ENCODE peak calls at places on chromosomes 2 and 18, in five cellular contexts. One of them, this sample, is unnamed.

GRCh38 chr2:156565066-156565710 is 129.0 kb downstream of the GPD2 start:
- DNase-seq in NCI-H1436: no peak
- DNase-seq in stimulated activated CD4-positive, alpha-beta T cell treated with anti-CD3 and anti-CD28 coated beads, Interleukin-1b, Interleukin-23, amount 100 ng/mL, for 24 hours: no peak
- DNase-seq in left ventricle myocardium inferior: no peak
- DNase-seq in AG09309: peak; percentile 89
- DNase-seq in this sample: peak; percentile 75

GRCh38 chr2:5937865-5938565 is 245.8 kb downstream of the SOX11 start:
- DNase-seq in NCI-H1436: no peak
- DNase-seq in stimulated activated CD4-positive, alpha-beta T cell treated with anti-CD3 and anti-CD28 coated beads, Interleukin-1b, Interleukin-23, amount 100 ng/mL, for 24 hours: no peak
- DNase-seq in left ventricle myocardium inferior: no peak
- DNase-seq in AG09309: no peak
- DNase-seq in this sample: no peak

GRCh38 chr2:71699428-71699827 is 246.1 kb downstream of the DYSF start:
- DNase-seq in NCI-H1436: no peak
- DNase-seq in stimulated activated CD4-positive, alpha-beta T cell treated with anti-CD3 and anti-CD28 coated beads, Interleukin-1b, Interleukin-23, amount 100 ng/mL, for 24 hours: no peak
- DNase-seq in left ventricle myocardium inferior: no peak
- DNase-seq in AG09309: no peak
- DNase-seq in this sample: no peak

GRCh38 chr2:33340265-33340664 is 136.2 kb upstream of the RASGRP3 start:
- DNase-seq in NCI-H1436: no peak
- DNase-seq in stimulated activated CD4-positive, alpha-beta T cell treated with anti-CD3 and anti-CD28 coated beads, Interleukin-1b, Interleukin-23, amount 100 ng/mL, for 24 hours: no peak
- DNase-seq in left ventricle myocardium inferior: peak; percentile 86
- DNase-seq in AG09309: no peak
- DNase-seq in this sample: no peak

GRCh38 chr2:234496442-234496834 is 443 bp downstream of the ARL4C start:
- DNase-seq in NCI-H1436: peak; percentile 54
- DNase-seq in stimulated activated CD4-positive, alpha-beta T cell treated with anti-CD3 and anti-CD28 coated beads, Interleukin-1b, Interleukin-23, amount 100 ng/mL, for 24 hours: no peak
- DNase-seq in left ventricle myocardium inferior: no peak
- DNase-seq in AG09309: no peak
- DNase-seq in this sample: peak; percentile 62

GRCh38 chr2:240557808-240558207 is at the start of gene ANKMY1:
- DNase-seq in NCI-H1436: no peak
- DNase-seq in stimulated activated CD4-positive, alpha-beta T cell treated with anti-CD3 and anti-CD28 coated beads, Interleukin-1b, Interleukin-23, amount 100 ng/mL, for 24 hours: peak; percentile 63
- DNase-seq in left ventricle myocardium inferior: peak; percentile 69
- DNase-seq in AG09309: no peak
- DNase-seq in this sample: no peak

GRCh38 chr2:44479127-44479887 is 117.6 kb downstream of the CAMKMT start:
- DNase-seq in NCI-H1436: peak; percentile 87
- DNase-seq in stimulated activated CD4-positive, alpha-beta T cell treated with anti-CD3 and anti-CD28 coated beads, Interleukin-1b, Interleukin-23, amount 100 ng/mL, for 24 hours: no peak
- DNase-seq in left ventricle myocardium inferior: no peak
- DNase-seq in AG09309: peak; percentile 77
- DNase-seq in this sample: peak; percentile 78

GRCh38 chr2:162085090-162085891 is 11.3 kb upstream of the DPP4 start:
- DNase-seq in NCI-H1436: no peak
- DNase-seq in stimulated activated CD4-positive, alpha-beta T cell treated with anti-CD3 and anti-CD28 coated beads, Interleukin-1b, Interleukin-23, amount 100 ng/mL, for 24 hours: no peak
- DNase-seq in left ventricle myocardium inferior: no peak
- DNase-seq in AG09309: peak; percentile 97
- DNase-seq in this sample: peak; percentile 82

GRCh38 chr2:212974692-212975091 is 176.7 kb downstream of the IKZF2 start:
- DNase-seq in NCI-H1436: no peak
- DNase-seq in stimulated activated CD4-positive, alpha-beta T cell treated with anti-CD3 and anti-CD28 coated beads, Interleukin-1b, Interleukin-23, amount 100 ng/mL, for 24 hours: no peak
- DNase-seq in left ventricle myocardium inferior: no peak
- DNase-seq in AG09309: peak; percentile 82
- DNase-seq in this sample: peak; percentile 75

GRCh38 chr2:237715459-237715947 is 83.1 kb upstream of the RBM44 start:
- DNase-seq in NCI-H1436: no peak
- DNase-seq in stimulated activated CD4-positive, alpha-beta T cell treated with anti-CD3 and anti-CD28 coated beads, Interleukin-1b, Interleukin-23, amount 100 ng/mL, for 24 hours: no peak
- DNase-seq in left ventricle myocardium inferior: no peak
- DNase-seq in AG09309: no peak
- DNase-seq in this sample: no peak

GRCh38 chr2:145043399-145043834 is 523.5 kb upstream of the ZEB2 start:
- DNase-seq in NCI-H1436: no peak
- DNase-seq in stimulated activated CD4-positive, alpha-beta T cell treated with anti-CD3 and anti-CD28 coated beads, Interleukin-1b, Interleukin-23, amount 100 ng/mL, for 24 hours: no peak
- DNase-seq in left ventricle myocardium inferior: no peak
- DNase-seq in AG09309: no peak
- DNase-seq in this sample: peak; percentile 3

GRCh38 chr2:197813093-197813787 is 8.8 kb downstream of the PLCL1 start:
- DNase-seq in NCI-H1436: no peak
- DNase-seq in stimulated activated CD4-positive, alpha-beta T cell treated with anti-CD3 and anti-CD28 coated beads, Interleukin-1b, Interleukin-23, amount 100 ng/mL, for 24 hours: no peak
- DNase-seq in left ventricle myocardium inferior: no peak
- DNase-seq in AG09309: no peak
- DNase-seq in this sample: peak; percentile 71

GRCh38 chr2:138724765-138725459 is 55.3 kb downstream of the NXPH2 start:
- DNase-seq in NCI-H1436: no peak
- DNase-seq in stimulated activated CD4-positive, alpha-beta T cell treated with anti-CD3 and anti-CD28 coated beads, Interleukin-1b, Interleukin-23, amount 100 ng/mL, for 24 hours: no peak
- DNase-seq in left ventricle myocardium inferior: no peak
- DNase-seq in AG09309: no peak
- DNase-seq in this sample: no peak

GRCh38 chr2:129936334-129936934 is 43.0 kb upstream of the RAB6C start:
- DNase-seq in NCI-H1436: peak; percentile 17
- DNase-seq in stimulated activated CD4-positive, alpha-beta T cell treated with anti-CD3 and anti-CD28 coated beads, Interleukin-1b, Interleukin-23, amount 100 ng/mL, for 24 hours: no peak
- DNase-seq in left ventricle myocardium inferior: no peak
- DNase-seq in AG09309: no peak
- DNase-seq in this sample: no peak

GRCh38 chr2:125710561-125710960 is 945.4 kb upstream of the GYPC start:
- DNase-seq in NCI-H1436: no peak
- DNase-seq in stimulated activated CD4-positive, alpha-beta T cell treated with anti-CD3 and anti-CD28 coated beads, Interleukin-1b, Interleukin-23, amount 100 ng/mL, for 24 hours: no peak
- DNase-seq in left ventricle myocardium inferior: no peak
- DNase-seq in AG09309: no peak
- DNase-seq in this sample: no peak

GRCh38 chr2:3042601-3043585 is 334.7 kb downstream of the EIPR1 start:
- DNase-seq in NCI-H1436: no peak
- DNase-seq in stimulated activated CD4-positive, alpha-beta T cell treated with anti-CD3 and anti-CD28 coated beads, Interleukin-1b, Interleukin-23, amount 100 ng/mL, for 24 hours: no peak
- DNase-seq in left ventricle myocardium inferior: peak; percentile 25
- DNase-seq in AG09309: no peak
- DNase-seq in this sample: no peak

GRCh38 chr2:198371902-198372611 is 567.7 kb downstream of the PLCL1 start:
- DNase-seq in NCI-H1436: no peak
- DNase-seq in stimulated activated CD4-positive, alpha-beta T cell treated with anti-CD3 and anti-CD28 coated beads, Interleukin-1b, Interleukin-23, amount 100 ng/mL, for 24 hours: no peak
- DNase-seq in left ventricle myocardium inferior: no peak
- DNase-seq in AG09309: peak; percentile 38
- DNase-seq in this sample: peak; percentile 73

GRCh38 chr2:98555681-98556080 is 52.6 kb downstream of the COA5 start:
- DNase-seq in NCI-H1436: no peak
- DNase-seq in stimulated activated CD4-positive, alpha-beta T cell treated with anti-CD3 and anti-CD28 coated beads, Interleukin-1b, Interleukin-23, amount 100 ng/mL, for 24 hours: no peak
- DNase-seq in left ventricle myocardium inferior: no peak
- DNase-seq in AG09309: no peak
- DNase-seq in this sample: no peak

GRCh38 chr2:38214209-38214717 is 138.3 kb upstream of the CYP1B1 start:
- DNase-seq in NCI-H1436: no peak
- DNase-seq in stimulated activated CD4-positive, alpha-beta T cell treated with anti-CD3 and anti-CD28 coated beads, Interleukin-1b, Interleukin-23, amount 100 ng/mL, for 24 hours: no peak
- DNase-seq in left ventricle myocardium inferior: no peak
- DNase-seq in AG09309: no peak
- DNase-seq in this sample: peak; percentile 7

GRCh38 chr2:120748741-120749140 is 13.1 kb downstream of the GLI2 start:
- DNase-seq in NCI-H1436: no peak
- DNase-seq in stimulated activated CD4-positive, alpha-beta T cell treated with anti-CD3 and anti-CD28 coated beads, Interleukin-1b, Interleukin-23, amount 100 ng/mL, for 24 hours: no peak
- DNase-seq in left ventricle myocardium inferior: no peak
- DNase-seq in AG09309: no peak
- DNase-seq in this sample: no peak

GRCh38 chr2:98412751-98413445 is 31.8 kb upstream of the INPP4A start:
- DNase-seq in NCI-H1436: peak; percentile 46
- DNase-seq in stimulated activated CD4-positive, alpha-beta T cell treated with anti-CD3 and anti-CD28 coated beads, Interleukin-1b, Interleukin-23, amount 100 ng/mL, for 24 hours: peak; percentile 32
- DNase-seq in left ventricle myocardium inferior: no peak
- DNase-seq in AG09309: no peak
- DNase-seq in this sample: peak; percentile 66

GRCh38 chr18:10525563-10526210 is at the start of gene NAPG:
- DNase-seq in NCI-H1436: peak; percentile 85
- DNase-seq in stimulated activated CD4-positive, alpha-beta T cell treated with anti-CD3 and anti-CD28 coated beads, Interleukin-1b, Interleukin-23, amount 100 ng/mL, for 24 hours: peak; percentile 81
- DNase-seq in left ventricle myocardium inferior: peak; percentile 94
- DNase-seq in AG09309: peak; percentile 77
- DNase-seq in this sample: peak; percentile 91

GRCh38 chr2:238106698-238107524 is 6.8 kb downstream of the ESPNL start:
- DNase-seq in NCI-H1436: no peak
- DNase-seq in stimulated activated CD4-positive, alpha-beta T cell treated with anti-CD3 and anti-CD28 coated beads, Interleukin-1b, Interleukin-23, amount 100 ng/mL, for 24 hours: no peak
- DNase-seq in left ventricle myocardium inferior: no peak
- DNase-seq in AG09309: no peak
- DNase-seq in this sample: peak; percentile 21

GRCh38 chr2:67846341-67847070 is 216.3 kb downstream of the C1D start:
- DNase-seq in NCI-H1436: peak; percentile 91
- DNase-seq in stimulated activated CD4-positive, alpha-beta T cell treated with anti-CD3 and anti-CD28 coated beads, Interleukin-1b, Interleukin-23, amount 100 ng/mL, for 24 hours: peak; percentile 12
- DNase-seq in left ventricle myocardium inferior: peak; percentile 63
- DNase-seq in AG09309: peak; percentile 79
- DNase-seq in this sample: peak; percentile 94

GRCh38 chr18:48605408-48605845 is 66.6 kb downstream of the CTIF start:
- DNase-seq in NCI-H1436: peak; percentile 11
- DNase-seq in stimulated activated CD4-positive, alpha-beta T cell treated with anti-CD3 and anti-CD28 coated beads, Interleukin-1b, Interleukin-23, amount 100 ng/mL, for 24 hours: no peak
- DNase-seq in left ventricle myocardium inferior: no peak
- DNase-seq in AG09309: no peak
- DNase-seq in this sample: peak; percentile 54

This sample was measured in HT1080.